ENCODE peak calls at places on chromosomes 5 and 9, in seven cellular contexts. C, O, L, K, N, V and F are unnamed samples.

GRCh38 chr9:33329996-33330395 is 39.7 kb downstream of the NFX1 start:
- DNase-seq in K (peak; percentile 87), C (peak; percentile 65), V (no peak), O (no peak), N (no peak), L (no peak), F (no peak)

GRCh38 chr5:141504216-141504615 is 15.3 kb downstream of the PCDHGC5 start:
- DNase-seq in C (no peak), L (no peak), N (no peak), O (no peak), K (no peak), V (no peak), F (no peak)

GRCh38 chr9:89548210-89548609 is 50.3 kb upstream of the SEMA4D start:
- DNase-seq in C (no peak), K (no peak), V (no peak), N (no peak), L (no peak), O (no peak), F (no peak)

GRCh38 chr5:128015978-128016377 is 67.6 kb upstream of the SLC12A2 start:
- DNase-seq in V (no peak), L (no peak), O (peak; percentile 68), N (no peak), K (peak; percentile 25), C (peak; percentile 14), F (peak; percentile 90)

GRCh38 chr5:177242304-177242703 is 61.2 kb downstream of the RAB24 start:
- DNase-seq in L (no peak), V (no peak), N (no peak), C (no peak), K (no peak), O (no peak), F (no peak)

GRCh38 chr5:122421379-122422081 is 109.5 kb downstream of the SNCAIP start:
- DNase-seq in O (no peak), K (no peak), N (no peak), V (no peak), C (no peak), L (no peak), F (no peak)

GRCh38 chr9:96008502-96009222 is 133.2 kb downstream of the ERCC6L2 start:
- DNase-seq in V (no peak), C (no peak), N (no peak), L (no peak), O (no peak), K (peak; percentile 52), F (peak; percentile 81)

GRCh38 chr5:98296426-98296825 is 477.0 kb upstream of the RGMB start:
- DNase-seq in O (peak; percentile 18), K (peak; percentile 79), L (no peak), V (no peak), N (no peak), C (peak; percentile 64), F (peak; percentile 11)

GRCh38 chr5:174563899-174564298 is 160.5 kb upstream of the MSX2 start:
- DNase-seq in N (no peak), L (no peak), O (no peak), C (no peak), V (no peak), K (peak; percentile 32), F (no peak)

GRCh38 chr5:81850494-81850893 is 99.6 kb upstream of the SSBP2 start:
- DNase-seq in V (no peak), C (no peak), K (peak; percentile 43), N (no peak), L (no peak), O (peak; percentile 78), F (peak; percentile 88)

GRCh38 chr9:136588663-136589464 is 43.0 kb upstream of the NOTCH1 start:
- DNase-seq in C (no peak), L (no peak), V (no peak), K (no peak), N (no peak), O (peak; percentile 43), F (no peak)
- H3K9ac ChIP-seq in C (no peak overlapping the region), L (peak overlapping the region; percentile 52), V (peak overlapping the region; percentile 2), K (no peak overlapping the region), N (peak overlapping the region; percentile 71), O (peak overlapping the region; percentile 64), F (no peak overlapping the region)

DNA sequence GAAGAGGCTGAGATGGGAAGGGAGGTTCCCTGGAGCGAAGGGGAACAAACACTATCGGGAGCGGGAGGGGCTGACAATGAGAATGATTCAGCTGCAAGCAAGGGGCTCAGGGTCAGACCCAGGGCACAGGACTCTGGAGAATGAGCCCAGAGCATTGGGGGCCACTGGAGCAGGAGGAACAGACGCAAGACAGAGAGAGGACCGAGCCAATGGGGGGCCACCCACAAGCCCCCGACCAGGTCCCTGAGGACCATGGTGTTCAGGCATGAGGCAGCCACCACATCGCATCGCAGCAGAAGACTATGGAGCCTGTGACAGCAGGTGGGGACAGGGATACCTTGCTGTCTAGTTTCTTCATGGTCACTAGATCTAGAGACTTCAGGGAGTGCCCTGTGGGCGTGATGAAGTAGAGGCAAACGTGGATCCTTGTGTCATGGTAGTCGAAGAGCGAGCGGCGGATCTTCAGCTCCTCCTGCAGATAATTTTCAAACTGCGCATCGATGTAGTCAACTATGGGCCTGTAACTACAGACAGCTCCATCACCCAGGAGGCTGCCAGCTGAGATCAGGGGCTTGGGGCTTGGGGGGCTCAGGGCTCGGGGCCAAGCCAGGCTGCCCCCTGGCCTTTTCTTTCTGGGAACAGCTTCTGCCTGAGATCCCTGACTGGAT is 13.5 kb downstream of the SEPTIN8 start:
- DNase-seq in V (no peak), L (no peak), O (no peak), N (no peak), K (no peak), C (no peak), F (no peak)
- H2BK120ac ChIP-seq in V (no peak overlapping the region), L (no peak overlapping the region), O (no peak overlapping the region), N (no peak overlapping the region), K (no peak overlapping the region), C (no peak overlapping the region), F (no peak overlapping the region)

GRCh38 chr5:14683906-14684455 is 19.5 kb downstream of the OTULIN start:
- DNase-seq in C (no peak), K (no peak), O (no peak), L (no peak), V (no peak), N (no peak), F (no peak)
- H3K9ac ChIP-seq in C (no peak overlapping the region), K (no peak overlapping the region), O (no peak overlapping the region), L (no peak overlapping the region), V (no peak overlapping the region), N (no peak overlapping the region), F (no peak overlapping the region)

DNA sequence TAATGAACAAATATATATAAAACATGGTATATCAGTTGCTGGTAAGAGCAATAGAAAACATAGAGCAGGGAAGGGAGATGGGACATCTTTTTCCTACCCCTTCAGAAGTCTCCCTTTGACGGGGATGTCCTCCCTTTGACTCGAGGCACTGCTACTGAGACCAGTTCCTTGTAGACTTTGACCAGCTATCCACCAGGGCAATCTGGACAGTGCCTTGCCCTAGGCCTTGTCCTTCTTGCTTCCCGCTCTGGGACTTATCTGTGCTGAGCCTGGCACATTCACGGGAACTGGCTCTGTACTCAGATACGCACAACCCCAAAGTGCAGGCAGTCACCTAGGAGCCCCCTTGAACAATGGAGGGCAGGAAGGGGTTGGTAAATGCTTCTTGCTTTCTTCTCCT is 116.6 kb upstream of the ANKH start:
- DNase-seq in V (no peak), N (no peak), L (no peak), O (no peak), K (no peak), C (no peak), F (no peak)
- H2BK120ac ChIP-seq in V (no peak overlapping the region), N (no peak overlapping the region), L (no peak overlapping the region), O (no peak overlapping the region), K (no peak overlapping the region), C (no peak overlapping the region), F (no peak overlapping the region)

GRCh38 chr9:113540466-113540865 is 76.9 kb downstream of the RGS3 start:
- DNase-seq in O (no peak), V (no peak), C (no peak), L (no peak), K (no peak), N (no peak), F (no peak)
- H3K9ac ChIP-seq in O (no peak overlapping the region), V (no peak overlapping the region), C (no peak overlapping the region), L (no peak overlapping the region), K (no peak overlapping the region), N (peak overlapping the region; percentile 32), F (no peak overlapping the region)